ENCODE peak calls at places on chromosomes 3 and 15, in four cellular contexts. B, Q, S and E are unnamed samples.
A peak's percentile ranks its signal among the peaks of the same experiment; 100 is the strongest.

GRCh38 chr3:121660356-121661171 is at the start of gene HCLS1:
- DNase-seq in B (no peak), Q (peak; percentile 30), S (no peak), E (no peak)

GRCh38 chr3:195450731-195451229 is 8.0 kb upstream of the ACAP2 start:
- DNase-seq in Q (no peak), S (peak; percentile 28), B (no peak), E (no peak)

GRCh38 chr3:72754582-72754981 is 93.7 kb downstream of the SHQ1 start:
- DNase-seq in B (no peak), Q (no peak), S (no peak), E (no peak)

GRCh38 chr3:127702151-127702578 is 29.4 kb downstream of the ABTB1 start:
- DNase-seq in Q (peak; percentile 50), B (no peak), S (no peak), E (no peak)

GRCh38 chr15:76310470-76311070 is 699 bp downstream of the ETFA start:
- DNase-seq in B (no peak), S (no peak), Q (peak; percentile 47), E (no peak)

GRCh38 chr3:142645236-142645793 is 49.1 kb downstream of the PLS1 start:
- DNase-seq in Q (no peak), S (no peak), B (no peak), E (no peak)

GRCh38 chr15:72588096-72588495 is 66.4 kb upstream of the GOLGA6B start:
- DNase-seq in S (no peak), B (no peak), Q (no peak), E (no peak)

GRCh38 chr15:77786181-77786890 is 153.6 kb upstream of the LINGO1 start:
- DNase-seq in B (no peak), Q (no peak), S (no peak), E (no peak)

GRCh38 chr3:174884776-174885568 is 25.8 kb downstream of the NAALADL2 start:
- DNase-seq in Q (no peak), S (no peak), B (no peak), E (no peak)

GRCh38 chr3:29475305-29475825 is 194.5 kb downstream of the RBMS3 start:
- DNase-seq in S (no peak), Q (no peak), B (no peak), E (no peak)

GRCh38 chr3:177150218-177150916 is 46.9 kb downstream of the TBL1XR1 start:
- DNase-seq in B (no peak), S (no peak), Q (no peak), E (no peak)

GRCh38 chr3:57820479-57820878 is 64.4 kb downstream of the SLMAP start:
- DNase-seq in B (no peak), Q (no peak), S (no peak), E (no peak)

GRCh38 chr3:127275287-127275781 is 12.5 kb downstream of the PRR20G start:
- DNase-seq in Q (no peak), S (no peak), B (no peak), E (no peak)

GRCh38 chr3:31196881-31197364 is 302.5 kb upstream of the GADL1 start:
- DNase-seq in Q (no peak), B (no peak), S (no peak), E (no peak)
- TF ChIP-seq TEAD4 in Q (no peak), B (no peak), S (no peak), E (no peak)

GRCh38 chr3:9168230-9168629 is 81.2 kb downstream of the SRGAP3 start:
- DNase-seq in Q (no peak), B (peak; percentile 44), S (no peak), E (no peak)

GRCh38 chr3:9170851-9171160 is 78.6 kb downstream of the SRGAP3 start:
- DNase-seq in S (no peak), B (no peak), Q (no peak), E (no peak)

GRCh38 chr3:9169326-9169725 is 80.1 kb downstream of the SRGAP3 start:
- DNase-seq in B (no peak), Q (no peak), S (no peak), E (no peak)

GRCh38 chr3:9172851-9173320 is 76.6 kb downstream of the SRGAP3 start:
- DNase-seq in Q (no peak), B (no peak), S (no peak), E (peak; percentile 68)

GRCh38 chr3:9169951-9170850 is 79.2 kb downstream of the SRGAP3 start:
- DNase-seq in S (no peak), Q (no peak), B (no peak), E (no peak)
- TF ChIP-seq TEAD4 in S (no peak), Q (no peak), B (no peak), E (no peak)

DNA sequence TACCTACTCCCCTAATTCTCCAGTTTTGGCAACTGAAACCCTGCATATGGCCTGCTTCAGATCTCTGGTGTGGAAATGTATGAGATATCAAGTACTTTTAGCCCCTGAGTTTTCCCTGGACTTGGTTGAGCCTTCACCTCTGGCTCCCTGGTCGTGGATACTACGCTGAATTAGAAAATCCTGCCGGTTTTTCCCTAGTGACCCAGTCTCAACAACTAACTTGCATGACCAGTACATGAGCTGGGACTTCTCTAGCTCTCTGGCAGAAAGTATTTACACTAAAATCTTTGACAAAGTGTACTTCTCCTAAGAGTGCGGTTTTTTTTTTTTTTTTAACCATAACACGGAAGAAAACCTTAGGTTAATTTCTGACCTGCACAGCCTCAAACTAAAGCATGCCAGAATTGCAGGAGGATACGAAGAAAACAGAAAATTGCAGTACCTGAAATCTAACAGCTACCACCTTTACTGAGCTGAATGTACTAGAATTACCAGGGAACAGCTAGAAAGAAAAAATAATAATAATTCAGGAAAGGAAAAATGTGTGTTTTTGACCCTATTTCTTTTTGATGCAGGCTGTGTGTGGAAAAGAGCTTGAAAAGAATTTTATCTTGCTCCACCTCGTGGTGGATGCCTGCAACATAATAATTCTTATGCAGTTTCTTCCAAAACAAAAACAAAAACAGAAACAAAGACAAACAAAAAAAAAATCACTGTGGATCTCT is 165.6 kb downstream of the GMNC start:
- DNase-seq in B (no peak), S (no peak), Q (no peak), E (no peak)
- TF ChIP-seq TEAD4 in B (no peak), S (no peak), Q (no peak), E (no peak)

DNA sequence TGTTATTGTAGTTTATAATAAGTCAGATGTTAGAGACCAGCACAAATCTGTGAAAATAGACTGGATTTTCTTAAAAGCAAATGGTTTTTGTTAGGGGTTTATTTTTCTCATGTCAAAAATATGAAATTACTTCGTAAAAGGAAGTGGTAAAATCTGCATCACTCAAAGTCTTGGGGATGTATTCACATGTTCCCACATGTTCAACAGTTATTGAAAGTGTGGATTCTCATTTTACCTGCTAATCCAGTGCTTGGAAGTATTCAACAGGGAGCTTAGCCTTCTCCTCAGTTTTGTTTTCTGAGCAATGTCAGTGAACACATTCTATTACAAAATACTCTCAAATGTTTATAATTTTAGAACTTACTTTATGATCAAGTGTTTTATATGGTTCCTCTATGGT is 352.0 kb downstream of the SOX2 start:
- DNase-seq in Q (no peak), S (no peak), B (no peak), E (no peak)
- TF ChIP-seq TEAD4 in Q (no peak), S (no peak), B (no peak), E (no peak)

GRCh38 chr3:14480207-14481017 is 59.7 kb downstream of the GRIP2 start:
- DNase-seq in S (no peak), Q (no peak), B (no peak), E (peak; percentile 53)

GRCh38 chr3:14481018-14481645 is 59.0 kb downstream of the GRIP2 start:
- DNase-seq in Q (no peak), S (no peak), B (no peak), E (no peak)

GRCh38 chr3:14483286-14483685 is 56.9 kb downstream of the GRIP2 start:
- DNase-seq in B (no peak), Q (no peak), S (no peak), E (no peak)

GRCh38 chr3:14482271-14482721 is 57.8 kb downstream of the GRIP2 start:
- DNase-seq in Q (no peak), S (no peak), B (no peak), E (no peak)

DNA sequence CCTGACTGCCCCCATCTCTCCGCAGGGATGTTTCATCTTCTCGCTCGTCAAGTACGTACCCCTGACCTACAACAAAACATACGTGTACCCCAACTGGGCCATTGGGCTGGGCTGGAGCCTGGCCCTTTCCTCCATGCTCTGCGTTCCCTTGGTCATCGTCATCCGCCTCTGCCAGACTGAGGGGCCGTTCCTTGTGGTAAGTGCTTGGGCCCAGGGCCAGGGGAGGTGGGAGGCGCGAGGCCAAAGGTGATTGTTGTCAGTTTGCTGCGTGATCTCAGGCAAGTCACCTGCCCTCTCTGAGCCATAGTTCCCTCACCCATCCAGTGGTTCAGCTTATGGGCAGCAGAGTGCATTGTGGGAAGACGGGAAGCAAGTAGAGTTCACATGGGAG is 58.5 kb downstream of the GRIP2 start:
- DNase-seq in B (no peak), S (no peak), Q (no peak), E (no peak)
- TF ChIP-seq TEAD4 in B (no peak), S (no peak), Q (no peak), E (no peak)